ENCODE peak calls at places on chromosome 2, in nine cellular contexts. One of them, this sample, is unnamed.
A peak's percentile ranks its signal among the peaks of the same experiment; 100 is the strongest.

GRCh38 chr2:214169736-214170135 is 241.1 kb upstream of the VWC2L start:
- DNase-seq in HCEC 1CT: peak; percentile 13
- DNase-seq in GM12892: no peak
- DNase-seq in colonic mucosa: no peak
- DNase-seq in OCI-LY7: no peak
- DNase-seq in Kasumi-1: no peak
- DNase-seq in dorsolateral prefrontal cortex: no peak
- DNase-seq in erythroblast: no peak
- DNase-seq in HFFc6: peak; percentile 4
- DNase-seq in this sample: no peak

GRCh38 chr2:165141601-165142000 is 62.2 kb downstream of the SCN3A start:
- DNase-seq in HCEC 1CT: no peak
- DNase-seq in GM12892: no peak
- DNase-seq in colonic mucosa: no peak
- DNase-seq in OCI-LY7: peak; percentile 24
- DNase-seq in Kasumi-1: peak; percentile 17
- DNase-seq in dorsolateral prefrontal cortex: no peak
- DNase-seq in erythroblast: no peak
- DNase-seq in HFFc6: no peak
- DNase-seq in this sample: no peak

GRCh38 chr2:135904590-135904989 is 28.3 kb upstream of the MCM6 start:
- DNase-seq in HCEC 1CT: peak; percentile 27
- DNase-seq in GM12892: no peak
- DNase-seq in colonic mucosa: no peak
- DNase-seq in OCI-LY7: no peak
- DNase-seq in Kasumi-1: no peak
- DNase-seq in dorsolateral prefrontal cortex: no peak
- DNase-seq in erythroblast: peak; percentile 38
- DNase-seq in HFFc6: peak; percentile 47
- DNase-seq in this sample: no peak

GRCh38 chr2:104897515-104898184 is 43.7 kb downstream of the POU3F3 start:
- DNase-seq in HCEC 1CT: no peak
- DNase-seq in GM12892: no peak
- DNase-seq in colonic mucosa: no peak
- DNase-seq in OCI-LY7: no peak
- DNase-seq in Kasumi-1: no peak
- DNase-seq in dorsolateral prefrontal cortex: no peak
- DNase-seq in erythroblast: no peak
- DNase-seq in HFFc6: no peak
- DNase-seq in this sample: no peak

GRCh38 chr2:29066271-29066860 is 8.0 kb downstream of the PCARE start:
- DNase-seq in HCEC 1CT: no peak
- DNase-seq in GM12892: no peak
- DNase-seq in colonic mucosa: no peak
- DNase-seq in OCI-LY7: no peak
- DNase-seq in Kasumi-1: no peak
- DNase-seq in dorsolateral prefrontal cortex: no peak
- DNase-seq in erythroblast: no peak
- DNase-seq in HFFc6: no peak
- DNase-seq in this sample: peak; percentile 81

GRCh38 chr2:132429941-132430573 is 13.5 kb downstream of the GPR39 start:
- DNase-seq in HCEC 1CT: no peak
- DNase-seq in GM12892: no peak
- DNase-seq in colonic mucosa: no peak
- DNase-seq in OCI-LY7: no peak
- DNase-seq in Kasumi-1: no peak
- DNase-seq in dorsolateral prefrontal cortex: no peak
- DNase-seq in erythroblast: no peak
- DNase-seq in HFFc6: no peak
- DNase-seq in this sample: no peak

GRCh38 chr2:233404227-233404626 is 49.9 kb downstream of the DGKD start:
- DNase-seq in HCEC 1CT: peak; percentile 14
- DNase-seq in GM12892: no peak
- DNase-seq in colonic mucosa: peak; percentile 85
- DNase-seq in OCI-LY7: peak; percentile 73
- DNase-seq in Kasumi-1: peak; percentile 42
- DNase-seq in dorsolateral prefrontal cortex: no peak
- DNase-seq in erythroblast: peak; percentile 30
- DNase-seq in HFFc6: peak; percentile 31
- DNase-seq in this sample: peak; percentile 27

GRCh38 chr2:1709970-1710560 is 34.2 kb downstream of the PXDN start:
- DNase-seq in HCEC 1CT: no peak
- DNase-seq in GM12892: no peak
- DNase-seq in colonic mucosa: no peak
- DNase-seq in OCI-LY7: no peak
- DNase-seq in Kasumi-1: no peak
- DNase-seq in dorsolateral prefrontal cortex: peak; percentile 12
- DNase-seq in erythroblast: no peak
- DNase-seq in HFFc6: no peak
- DNase-seq in this sample: no peak

GRCh38 chr2:99032786-99033185 is 96.8 kb upstream of the CRACDL start:
- DNase-seq in HCEC 1CT: no peak
- DNase-seq in GM12892: no peak
- DNase-seq in colonic mucosa: no peak
- DNase-seq in OCI-LY7: no peak
- DNase-seq in Kasumi-1: no peak
- DNase-seq in dorsolateral prefrontal cortex: no peak
- DNase-seq in erythroblast: no peak
- DNase-seq in HFFc6: no peak
- DNase-seq in this sample: no peak

GRCh38 chr2:74919827-74920226 is 38.6 kb upstream of the POLE4 start:
- DNase-seq in HCEC 1CT: peak; percentile 19
- DNase-seq in GM12892: peak; percentile 62
- DNase-seq in colonic mucosa: peak; percentile 73
- DNase-seq in OCI-LY7: peak; percentile 62
- DNase-seq in Kasumi-1: peak; percentile 71
- DNase-seq in dorsolateral prefrontal cortex: peak; percentile 54
- DNase-seq in erythroblast: peak; percentile 51
- DNase-seq in HFFc6: peak; percentile 14
- DNase-seq in this sample: no peak

GRCh38 chr2:12261993-12262680 is 454.6 kb upstream of the TRIB2 start:
- DNase-seq in HCEC 1CT: peak; percentile 47
- DNase-seq in GM12892: no peak
- DNase-seq in colonic mucosa: no peak
- DNase-seq in OCI-LY7: no peak
- DNase-seq in Kasumi-1: no peak
- DNase-seq in dorsolateral prefrontal cortex: no peak
- DNase-seq in erythroblast: no peak
- DNase-seq in HFFc6: no peak
- DNase-seq in this sample: no peak

GRCh38 chr2:240401781-240402551 is 33.5 kb upstream of the GPC1 start:
- DNase-seq in HCEC 1CT: no peak
- DNase-seq in GM12892: no peak
- DNase-seq in colonic mucosa: no peak
- DNase-seq in OCI-LY7: no peak
- DNase-seq in Kasumi-1: no peak
- DNase-seq in dorsolateral prefrontal cortex: no peak
- DNase-seq in erythroblast: no peak
- DNase-seq in HFFc6: no peak
- DNase-seq in this sample: no peak

This sample was measured in MV-4-11.